ENCODE peak calls at places on chromosomes 4 and X, in eight cellular contexts. M, X, V, Q, K, P, C and R are unnamed samples.

GRCh38 chr4:107999932-108000539 is 10.3 kb downstream of the HADH start:
- DNase-seq in C (no peak), X (no peak), P (no peak), K (no peak), M (no peak), Q (no peak), V (no peak), R (no peak)

GRCh38 chr4:113080050-113080449 is 30.6 kb downstream of the ANK2 start:
- DNase-seq in P (no peak), C (no peak), M (no peak), K (no peak), X (no peak), Q (no peak), V (no peak), R (no peak)

GRCh38 chr4:112183252-112183651 is 38.0 kb downstream of the FAM241A start:
- DNase-seq in K (no peak), Q (no peak), P (no peak), X (no peak), V (no peak), C (no peak), M (no peak), R (no peak)

GRCh38 chr4:179597301-179597700 is 2155.1 kb upstream of the AGA start:
- DNase-seq in M (no peak), X (no peak), Q (no peak), K (no peak), P (no peak), V (no peak), C (no peak), R (no peak)

GRCh38 chrX:42944381-42944998 is 166.5 kb upstream of the PPP1R2C start:
- DNase-seq in V (no peak), C (no peak), X (no peak), K (no peak), M (no peak), Q (no peak), P (no peak), R (no peak)

GRCh38 chrX:119624951-119625668 is 18.9 kb upstream of the NKRF start:
- DNase-seq in V (no peak), P (no peak), X (no peak), Q (no peak), M (no peak), C (no peak), K (no peak), R (no peak)

GRCh38 chr4:141352775-141353544 is 132.3 kb downstream of the ZNF330 start:
- DNase-seq in V (no peak), K (no peak), X (no peak), P (peak), Q (peak), M (no peak), C (no peak), R (peak)

GRCh38 chr4:100849319-100849718 is 331.5 kb upstream of the EMCN start:
- DNase-seq in X (no peak), V (no peak), C (no peak), M (no peak), K (no peak), Q (no peak), P (no peak), R (no peak)

GRCh38 chrX:30309139-30309571 is at the start of gene NR0B1:
- DNase-seq in M (no peak), V (peak), Q (no peak), C (no peak), X (peak), P (peak), K (no peak), R (no peak)

GRCh38 chrX:53279296-53280237 is 1.8 kb downstream of the IQSEC2 start:
- DNase-seq in C (no peak), X (no peak), P (no peak), Q (no peak), M (no peak), K (no peak), V (no peak), R (no peak)

GRCh38 chr4:121233982-121234381 is 69.9 kb upstream of the TNIP3 start:
- DNase-seq in X (no peak), Q (no peak), P (no peak), M (no peak), K (no peak), V (no peak), C (no peak), R (no peak)

GRCh38 chr4:106273831-106274230 is 42.2 kb downstream of the TBCK start:
- DNase-seq in P (no peak), C (no peak), V (no peak), K (no peak), M (no peak), X (no peak), Q (no peak), R (no peak)

GRCh38 chr4:114082348-114082747 is 102.9 kb upstream of the ARSJ start:
- DNase-seq in C (no peak), Q (no peak), K (no peak), V (no peak), X (no peak), P (no peak), M (no peak), R (no peak)

GRCh38 chrX:85017721-85018120 is 14.0 kb downstream of the APOOL start:
- DNase-seq in M (no peak), K (no peak), C (no peak), X (no peak), P (no peak), Q (no peak), V (no peak), R (no peak)

GRCh38 chr4:90419124-90419711 is 292.0 kb downstream of the CCSER1 start:
- DNase-seq in Q (no peak), C (no peak), M (no peak), K (no peak), V (no peak), X (no peak), P (peak), R (no peak)

GRCh38 chr4:41546638-41547037 is 8.7 kb downstream of the LIMCH1 start:
- DNase-seq in Q (no peak), V (no peak), X (no peak), K (no peak), M (no peak), C (no peak), P (no peak), R (no peak)

GRCh38 chr4:2253160-2254084 is 8.5 kb downstream of the MXD4 start:
- DNase-seq in P (no peak), M (no peak), V (peak), C (no peak), Q (no peak), X (no peak), K (no peak), R (no peak)

GRCh38 chrX:111360839-111361238 is 51.2 kb downstream of the DCX start:
- DNase-seq in K (no peak), V (no peak), P (no peak), Q (no peak), M (no peak), C (no peak), X (no peak), R (no peak)

GRCh38 chrX:151815461-151815860 is 80.9 kb downstream of the CNGA2 start:
- DNase-seq in K (no peak), M (no peak), C (no peak), V (no peak), Q (no peak), X (no peak), P (no peak), R (no peak)

GRCh38 chrX:26109142-26109541 is 29.0 kb upstream of the MAGEB18 start:
- DNase-seq in M (no peak), Q (no peak), V (no peak), P (no peak), K (no peak), C (no peak), X (no peak), R (no peak)

GRCh38 chr4:25843340-25844097 is 19.3 kb downstream of the SEL1L3 start:
- DNase-seq in Q (no peak), V (peak), P (no peak), X (no peak), M (no peak), K (no peak), C (peak), R (no peak)

GRCh38 chr4:15577508-15577907 is 77.6 kb downstream of the FBXL5 start:
- DNase-seq in M (no peak), V (no peak), K (no peak), P (peak), Q (no peak), C (no peak), X (no peak), R (peak)